ENCODE peak calls at places on chromosomes 11 and 22, in six cellular contexts. L is upper lobe of right lung; E is activated T-cell treated with anti-CD3 and anti-CD28 coated beads, Interleukin-2, amount 50 U/mL, for 24 hours; A is pons; H is amygdala; Q is head of caudate nucleus. W is an unnamed sample.

GRCh38 chr11:63165710-63166310 is 21.8 kb upstream of the SLC22A24 start:
- DNase-seq in L (no peak), H (no peak), A (no peak), Q (no peak), E (no peak), W (no peak)

GRCh38 chr11:113160652-113161051 is 153.7 kb upstream of the TTC12 start:
- DNase-seq in Q (no peak), A (no peak), E (no peak), H (no peak), L (no peak), W (no peak)

GRCh38 chr11:131816046-131816445 is 445.6 kb downstream of the NTM start:
- DNase-seq in L (no peak), E (no peak), H (no peak), Q (no peak), A (no peak), W (no peak)

GRCh38 chr22:36144886-36145541 is 15.5 kb downstream of the APOL3 start:
- DNase-seq in E (peak), Q (peak), L (no peak), A (peak), H (peak), W (no peak)

GRCh38 chr22:37456351-37456750 is 29.1 kb upstream of the ELFN2 start:
- DNase-seq in H (no peak), A (no peak), E (no peak), Q (no peak), L (no peak), W (no peak)

GRCh38 chr11:74106125-74106524 is 64.7 kb downstream of the C2CD3 start:
- DNase-seq in A (no peak), H (no peak), E (no peak), Q (no peak), L (no peak), W (no peak)

GRCh38 chr11:2919837-2920236 is 9.4 kb downstream of the PHLDA2 start:
- DNase-seq in Q (no peak), A (no peak), H (no peak), L (no peak), E (no peak), W (no peak)

GRCh38 chr11:102144357-102145342 is 34.4 kb downstream of the YAP1 start:
- DNase-seq in L (no peak), E (no peak), Q (no peak), H (no peak), A (no peak), W (no peak)

GRCh38 chr11:111693224-111693937 is 72.8 kb downstream of the PPP2R1B start:
- DNase-seq in E (no peak), L (no peak), A (no peak), H (no peak), Q (no peak), W (no peak)

GRCh38 chr11:22510741-22511140 is 114.9 kb downstream of the FANCF start:
- DNase-seq in A (no peak), Q (no peak), E (no peak), L (no peak), H (no peak), W (no peak)

GRCh38 chr11:64762277-64762915 is 2.6 kb upstream of the PYGM start:
- DNase-seq in H (no peak), L (peak), E (peak), Q (no peak), A (peak), W (no peak)